ENCODE peak calls at places on chromosomes 4 and X, in seven cellular contexts. S, C, F, I, L, H and M are unnamed samples.

GRCh38 chrX:40080896-40081678 is 16.7 kb downstream of the BCOR start:
- DNase-seq in S (no peak), C (no peak), F (no peak), I (no peak), L (no peak), H (no peak), M (no peak)

GRCh38 chrX:104318330-104319009 is 63.7 kb upstream of the ESX1 start:
- DNase-seq in S (no peak), C (no peak), F (no peak), I (peak; percentile 56), L (peak; percentile 57), H (no peak), M (no peak)

GRCh38 chrX:2497961-2498780 is 2.6 kb downstream of the DHRSX start:
- DNase-seq in S (no peak), C (no peak), F (peak; percentile 40), I (peak; percentile 63), L (peak; percentile 23), H (no peak), M (no peak)

GRCh38 chr4:6471303-6472007 is 959 bp downstream of the PPP2R2C start:
- DNase-seq in S (no peak), C (no peak), F (no peak), I (no peak), L (no peak), H (no peak), M (peak; percentile 47)

GRCh38 chr4:82293304-82293703 is 80.5 kb downstream of the HNRNPD start:
- DNase-seq in S (no peak), C (no peak), F (no peak), I (no peak), L (no peak), H (no peak), M (no peak)

GRCh38 chr4:76214269-76214628 is 625 bp upstream of the SCARB2 start:
- DNase-seq in S (no peak), C (no peak), F (no peak), I (no peak), L (no peak), H (no peak), M (no peak)

GRCh38 chr4:38190717-38191178 is 230.6 kb downstream of the PTTG2 start:
- DNase-seq in S (no peak), C (no peak), F (peak; percentile 25), I (no peak), L (peak; percentile 70), H (no peak), M (no peak)

GRCh38 chr4:6295495-6295894 is 25.8 kb downstream of the WFS1 start:
- DNase-seq in S (no peak), C (no peak), F (no peak), I (no peak), L (no peak), H (no peak), M (no peak)

GRCh38 chr4:177441061-177441802 is 1.0 kb downstream of the AGA start:
- DNase-seq in S (no peak), C (no peak), F (no peak), I (no peak), L (peak; percentile 28), H (no peak), M (no peak)

GRCh38 chrX:30935985-30936384 is 46.9 kb upstream of the TAB3 start:
- DNase-seq in S (no peak), C (no peak), F (peak; percentile 16), I (peak; percentile 18), L (peak; percentile 3), H (no peak), M (no peak)

GRCh38 chrX:108735680-108736508 is 469 bp downstream of the IRS4 start:
- DNase-seq in S (no peak), C (no peak), F (no peak), I (no peak), L (no peak), H (no peak), M (no peak)

GRCh38 chr4:76067652-76068286 is 6.7 kb upstream of the ART3 start:
- DNase-seq in S (peak; percentile 59), C (no peak), F (peak; percentile 78), I (peak; percentile 81), L (peak; percentile 76), H (peak; percentile 56), M (peak; percentile 23)

GRCh38 chr4:5710962-5711478 is at the start of gene EVC:
- DNase-seq in S (peak; percentile 88), C (peak; percentile 86), F (peak; percentile 84), I (peak; percentile 78), L (peak; percentile 74), H (peak; percentile 69), M (peak; percentile 66)

GRCh38 chr4:105969575-105969974 is 74.3 kb downstream of the NPNT start:
- DNase-seq in S (no peak), C (no peak), F (no peak), I (no peak), L (no peak), H (no peak), M (no peak)
- TF ChIP-seq POLR2A in S (no peak), C (no peak), F (no peak), I (no peak), L (no peak), H (no peak), M (no peak)

GRCh38 chr4:176320340-176320975 is 692 bp downstream of the SPCS3 start:
- DNase-seq in S (peak; percentile 86), C (peak; percentile 91), F (peak; percentile 90), I (peak; percentile 92), L (peak; percentile 84), H (peak; percentile 77), M (peak; percentile 39)
- TF ChIP-seq POLR2A in S (peak; percentile 26), C (peak; percentile 4), F (peak; percentile 29), I (peak; percentile 75), L (peak; percentile 41), H (no peak), M (peak; percentile 25)

DNA sequence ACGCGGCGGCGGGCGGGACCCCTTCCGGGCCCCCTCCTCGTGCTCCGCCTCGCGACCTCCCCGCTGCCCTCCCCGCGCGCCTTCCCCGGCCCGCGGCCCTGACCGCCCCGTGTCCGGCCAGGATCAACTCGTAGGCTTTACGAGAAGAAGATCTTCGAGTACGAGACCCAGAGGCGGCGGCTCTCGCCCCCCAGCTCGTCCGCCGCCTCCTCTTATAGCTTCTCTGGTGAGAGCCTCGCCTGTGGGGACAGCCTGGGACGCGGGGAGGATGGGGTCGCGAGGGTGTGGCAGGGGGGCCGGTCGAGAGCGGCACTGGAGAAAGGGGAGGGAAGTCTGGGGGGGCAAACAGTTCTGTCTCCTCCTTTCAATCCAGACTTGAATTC is 465 bp downstream of the EMD start:
- DNase-seq in S (no peak), C (no peak), F (no peak), I (no peak), L (no peak), H (no peak), M (no peak)
- TF ChIP-seq POLR2A in S (no peak), C (no peak), F (no peak), I (no peak), L (peak; percentile 12), H (no peak), M (no peak)

DNA sequence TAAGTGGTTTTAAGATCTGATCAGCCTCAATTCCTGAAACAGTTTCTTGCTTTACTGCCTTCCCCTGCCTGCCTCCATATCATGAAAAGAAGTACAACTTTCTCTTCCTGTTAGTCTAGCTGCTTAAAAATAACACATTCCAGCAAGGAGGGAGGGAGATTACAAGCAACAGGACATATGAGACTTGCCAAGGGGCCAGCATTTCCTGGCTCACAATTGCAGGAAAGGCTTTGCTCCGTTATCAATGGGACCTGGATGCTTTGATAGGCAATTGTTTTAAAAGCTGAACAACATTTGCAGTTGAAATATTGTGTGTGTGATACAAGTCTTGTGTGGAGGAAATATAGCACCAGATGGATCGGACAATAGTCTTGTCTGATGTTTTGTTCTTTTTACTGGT is 425.0 kb downstream of the FAT4 start:
- DNase-seq in S (no peak), C (no peak), F (no peak), I (no peak), L (peak; percentile 38), H (no peak), M (no peak)
- TF ChIP-seq POLR2A in S (no peak), C (no peak), F (no peak), I (no peak), L (no peak), H (no peak), M (no peak)